ENCODE peak calls at places on chromosome 11, in four cellular contexts. One of them, this sample, is unnamed.

GRCh38 chr11:127651175-127651887 is 650.8 kb upstream of the KIRREL3 start:
- DNase-seq in CD4-positive, alpha-beta T cell: no peak
- DNase-seq in CD8-positive, alpha-beta T cell: no peak
- DNase-seq in mammary epithelial cell: peak
- DNase-seq in this sample: no peak

GRCh38 chr11:69251639-69252493 is 42.1 kb upstream of the MYEOV start:
- DNase-seq in CD8-positive, alpha-beta T cell: no peak
- DNase-seq in CD4-positive, alpha-beta T cell: no peak
- DNase-seq in mammary epithelial cell: no peak
- DNase-seq in this sample: no peak

GRCh38 chr11:61170566-61170965 is 9.3 kb upstream of the VPS37C start:
- DNase-seq in CD4-positive, alpha-beta T cell: no peak
- DNase-seq in CD8-positive, alpha-beta T cell: no peak
- DNase-seq in mammary epithelial cell: no peak
- DNase-seq in this sample: no peak

GRCh38 chr11:100726709-100727108 is 39.6 kb downstream of the ARHGAP42 start:
- DNase-seq in CD4-positive, alpha-beta T cell: no peak
- DNase-seq in CD8-positive, alpha-beta T cell: no peak
- DNase-seq in mammary epithelial cell: no peak
- DNase-seq in this sample: no peak

GRCh38 chr11:33861366-33861765 is 30.5 kb downstream of the LMO2 start:
- DNase-seq in mammary epithelial cell: no peak
- DNase-seq in CD8-positive, alpha-beta T cell: no peak
- DNase-seq in CD4-positive, alpha-beta T cell: no peak
- DNase-seq in this sample: no peak

GRCh38 chr11:10651579-10652361 is 41.8 kb downstream of the IRAG1 start:
- DNase-seq in CD8-positive, alpha-beta T cell: no peak
- DNase-seq in CD4-positive, alpha-beta T cell: no peak
- DNase-seq in mammary epithelial cell: no peak
- DNase-seq in this sample: no peak

GRCh38 chr11:61536676-61537270 is 28.2 kb downstream of the LRRC10B start:
- DNase-seq in mammary epithelial cell: no peak
- DNase-seq in CD8-positive, alpha-beta T cell: no peak
- DNase-seq in CD4-positive, alpha-beta T cell: no peak
- DNase-seq in this sample: no peak

GRCh38 chr11:83819936-83820549 is 533.9 kb upstream of the CCDC90B start:
- DNase-seq in CD4-positive, alpha-beta T cell: no peak
- DNase-seq in mammary epithelial cell: peak
- DNase-seq in CD8-positive, alpha-beta T cell: no peak
- DNase-seq in this sample: peak

GRCh38 chr11:108906329-108906728 is 241.5 kb downstream of the DDX10 start:
- DNase-seq in mammary epithelial cell: peak
- DNase-seq in CD4-positive, alpha-beta T cell: no peak
- DNase-seq in CD8-positive, alpha-beta T cell: no peak
- DNase-seq in this sample: no peak

GRCh38 chr11:33701831-33702230 is 1.2 kb upstream of the C11orf91 start:
- DNase-seq in CD8-positive, alpha-beta T cell: no peak
- DNase-seq in mammary epithelial cell: peak
- DNase-seq in CD4-positive, alpha-beta T cell: no peak
- DNase-seq in this sample: no peak

GRCh38 chr11:26620282-26621045 is 48.4 kb upstream of the MUC15 start:
- DNase-seq in mammary epithelial cell: peak
- DNase-seq in CD8-positive, alpha-beta T cell: no peak
- DNase-seq in CD4-positive, alpha-beta T cell: no peak
- DNase-seq in this sample: no peak

GRCh38 chr11:36167073-36167472 is 122.2 kb downstream of the COMMD9 start:
- DNase-seq in CD8-positive, alpha-beta T cell: no peak
- DNase-seq in mammary epithelial cell: no peak
- DNase-seq in CD4-positive, alpha-beta T cell: no peak
- DNase-seq in this sample: no peak

GRCh38 chr11:27427183-27427980 is 45.2 kb downstream of the LGR4 start:
- DNase-seq in CD4-positive, alpha-beta T cell: no peak
- DNase-seq in mammary epithelial cell: no peak
- DNase-seq in CD8-positive, alpha-beta T cell: no peak
- DNase-seq in this sample: no peak

GRCh38 chr11:116871248-116871647 is 33.8 kb upstream of the APOA1 start:
- DNase-seq in CD8-positive, alpha-beta T cell: no peak
- DNase-seq in mammary epithelial cell: peak
- DNase-seq in CD4-positive, alpha-beta T cell: no peak
- DNase-seq in this sample: no peak

GRCh38 chr11:112882494-112883381 is 78.5 kb upstream of the NCAM1 start:
- DNase-seq in mammary epithelial cell: no peak
- DNase-seq in CD8-positive, alpha-beta T cell: no peak
- DNase-seq in CD4-positive, alpha-beta T cell: no peak
- DNase-seq in this sample: no peak

GRCh38 chr11:61507962-61508824 is at the start of gene LRRC10B:
- DNase-seq in mammary epithelial cell: no peak
- DNase-seq in CD4-positive, alpha-beta T cell: no peak
- DNase-seq in CD8-positive, alpha-beta T cell: peak
- DNase-seq in this sample: peak

GRCh38 chr11:37926772-37927171 is 1328.7 kb upstream of the RAG2 start:
- DNase-seq in CD8-positive, alpha-beta T cell: no peak
- DNase-seq in mammary epithelial cell: peak
- DNase-seq in CD4-positive, alpha-beta T cell: no peak
- DNase-seq in this sample: no peak

This sample was measured in NCI-H1048.